ENCODE peak calls at places on chromosomes 12 and 14, in eight cellular contexts. P is ELF-1, U is NCI-H748 treated with DMSO at 0.1 percent for 48 hours, Y is ecto neural progenitor cell, W is GM04504, S is midbrain, Q is NCI-H1436, L is activated gamma-delta T cell. O is an unnamed sample.

GRCh38 chr12:29867823-29868222 is 84.1 kb upstream of the TMTC1 start:
- DNase-seq in P (no peak), U (no peak), Y (no peak), W (no peak), S (no peak), Q (no peak), L (no peak), O (no peak)

GRCh38 chr12:120024193-120024592 is 35.2 kb downstream of the BICDL1 start:
- DNase-seq in P (no peak), U (no peak), Y (no peak), W (no peak), S (no peak), Q (no peak), L (no peak), O (no peak)

GRCh38 chr14:28765907-28766504 is 581 bp upstream of the FOXG1 start:
- DNase-seq in P (peak; percentile 67), U (no peak), Y (peak; percentile 73), W (no peak), S (no peak), Q (no peak), L (no peak), O (no peak)

GRCh38 chr12:45893240-45893639 is 97.1 kb downstream of the SCAF11 start:
- DNase-seq in P (no peak), U (no peak), Y (no peak), W (no peak), S (peak; percentile 41), Q (no peak), L (no peak), O (no peak)

GRCh38 chr14:29216316-29216715 is 449.7 kb downstream of the FOXG1 start:
- DNase-seq in P (no peak), U (peak; percentile 100), Y (no peak), W (no peak), S (no peak), Q (peak; percentile 96), L (no peak), O (peak; percentile 99)

GRCh38 chr14:94598816-94599655 is 13.2 kb upstream of the SERPINA3 start:
- DNase-seq in P (peak; percentile 58), U (no peak), Y (no peak), W (peak; percentile 87), S (peak; percentile 83), Q (no peak), L (no peak), O (no peak)

GRCh38 chr12:70240677-70241076 is 2.6 kb upstream of the CNOT2 start:
- DNase-seq in P (no peak), U (no peak), Y (no peak), W (no peak), S (no peak), Q (no peak), L (no peak), O (no peak)

GRCh38 chr14:81535399-81536124 is 1.9 kb upstream of the SEL1L start:
- DNase-seq in P (no peak), U (no peak), Y (no peak), W (no peak), S (no peak), Q (no peak), L (no peak), O (no peak)

GRCh38 chr14:55265197-55265596 is 6.0 kb upstream of the FBXO34 start:
- DNase-seq in P (no peak), U (no peak), Y (no peak), W (no peak), S (no peak), Q (no peak), L (no peak), O (no peak)

GRCh38 chr12:617304-617915 is 45.8 kb downstream of the NINJ2 start:
- DNase-seq in P (peak; percentile 92), U (no peak), Y (no peak), W (no peak), S (no peak), Q (no peak), L (no peak), O (no peak)

GRCh38 chr12:94718114-94718513 is 67.8 kb upstream of the TMCC3 start:
- DNase-seq in P (no peak), U (no peak), Y (no peak), W (no peak), S (no peak), Q (no peak), L (no peak), O (no peak)